ENCODE peak calls at places on chromosomes 13 and 19, in five cellular contexts. F is NCI-H1092, O is AML-193, S is cerebellum, V is T follicular helper cell. N is an unnamed sample.
A peak's percentile ranks its signal among the peaks of the same experiment; 100 is the strongest.

GRCh38 chr13:107223867-107224266 is 655.9 kb upstream of the ARGLU1 start:
- DNase-seq in F (no peak), O (no peak), S (no peak), V (no peak), N (no peak)

GRCh38 chr19:7985481-7985911 is 19.9 kb downstream of the ELAVL1 start:
- DNase-seq in F (no peak), O (no peak), S (no peak), V (no peak), N (no peak)

GRCh38 chr19:41548954-41549688 is 26.8 kb upstream of the CEACAM21 start:
- DNase-seq in F (no peak), O (peak; percentile 83), S (no peak), V (peak; percentile 71), N (no peak)

GRCh38 chr19:2540646-2541454 is 64.9 kb downstream of the GADD45B start:
- DNase-seq in F (no peak), O (no peak), S (no peak), V (no peak), N (peak; percentile 62)

GRCh38 chr19:51742736-51743288 is 8.9 kb downstream of the FPR1 start:
- DNase-seq in F (no peak), O (no peak), S (no peak), V (no peak), N (no peak)

GRCh38 chr19:58182577-58182988 is 278 bp upstream of the ZNF274 start:
- DNase-seq in F (no peak), O (peak; percentile 60), S (peak; percentile 99), V (peak; percentile 81), N (no peak)

GRCh38 chr13:45331981-45332830 is 8.8 kb downstream of the TPT1 start:
- DNase-seq in F (no peak), O (peak; percentile 76), S (no peak), V (no peak), N (no peak)

GRCh38 chr19:48735031-48735615 is 5.3 kb downstream of the RASIP1 start:
- DNase-seq in F (no peak), O (no peak), S (no peak), V (no peak), N (peak; percentile 88)

GRCh38 chr13:41955605-41956004 is 5.3 kb downstream of the VWA8 start:
- DNase-seq in F (no peak), O (peak; percentile 20), S (no peak), V (no peak), N (no peak)

GRCh38 chr13:60759499-60759898 is 362.5 kb downstream of the TDRD3 start:
- DNase-seq in F (no peak), O (no peak), S (no peak), V (no peak), N (no peak)

GRCh38 chr19:33134571-33135041 is 2.7 kb downstream of the WDR88 start:
- DNase-seq in F (no peak), O (no peak), S (no peak), V (peak; percentile 2), N (no peak)

GRCh38 chr13:73767191-73767741 is 366.9 kb downstream of the KLF12 start:
- DNase-seq in F (peak; percentile 61), O (no peak), S (no peak), V (no peak), N (no peak)

GRCh38 chr13:51623473-51623872 is 39.2 kb downstream of the WDFY2 start:
- DNase-seq in F (no peak), O (no peak), S (no peak), V (no peak), N (no peak)

GRCh38 chr19:30358821-30359580 is 13.2 kb upstream of the ZNF536 start:
- DNase-seq in F (no peak), O (no peak), S (no peak), V (no peak), N (no peak)

GRCh38 chr19:12766051-12766521 is 9.3 kb downstream of the HOOK2 start:
- DNase-seq in F (no peak), O (peak; percentile 75), S (peak; percentile 80), V (no peak), N (peak; percentile 86)

GRCh38 chr13:100666124-100666523 is 8.5 kb downstream of the TMTC4 start:
- DNase-seq in F (peak; percentile 81), O (no peak), S (no peak), V (no peak), N (no peak)

GRCh38 chr19:4516939-4517300 is 1.4 kb downstream of the PLIN4 start:
- DNase-seq in F (no peak), O (no peak), S (no peak), V (no peak), N (no peak)

GRCh38 chr13:59447846-59448620 is 715.7 kb downstream of the DIAPH3 start:
- DNase-seq in F (no peak), O (no peak), S (no peak), V (no peak), N (no peak)

GRCh38 chr13:112078879-112079526 is 12.1 kb downstream of the SOX1 start:
- DNase-seq in F (peak; percentile 25), O (no peak), S (no peak), V (no peak), N (no peak)

GRCh38 chr13:19052180-19052579 is 129.4 kb downstream of the TUBA3C start:
- DNase-seq in F (no peak), O (no peak), S (no peak), V (no peak), N (no peak)

GRCh38 chr13:50909605-50910482 is at the start of gene RNASEH2B:
- DNase-seq in F (peak; percentile 61), O (peak; percentile 77), S (peak; percentile 66), V (peak; percentile 50), N (peak; percentile 69)

GRCh38 chr19:623974-624373 is 9.4 kb downstream of the POLRMT start:
- DNase-seq in F (no peak), O (no peak), S (no peak), V (no peak), N (no peak)

GRCh38 chr19:38003427-38004099 is 96.6 kb downstream of the SIPA1L3 start:
- DNase-seq in F (peak; percentile 86), O (peak; percentile 12), S (peak; percentile 14), V (no peak), N (peak; percentile 76)

GRCh38 chr19:6374711-6375410 is 872 bp downstream of the PSPN start:
- DNase-seq in F (no peak), O (no peak), S (no peak), V (no peak), N (no peak)

GRCh38 chr13:43905435-43906031 is 25.8 kb downstream of the LACC1 start:
- DNase-seq in F (peak; percentile 40), O (peak; percentile 83), S (peak; percentile 50), V (peak; percentile 12), N (no peak)

GRCh38 chr19:1843646-1844394 is 4.5 kb downstream of the REXO1 start:
- DNase-seq in F (no peak), O (no peak), S (no peak), V (no peak), N (peak; percentile 71)

GRCh38 chr19:12139309-12139708 is 841 bp downstream of the ZNF20 start:
- DNase-seq in F (no peak), O (no peak), S (no peak), V (no peak), N (no peak)

GRCh38 chr13:110627351-110627750 is 12.0 kb downstream of the NAXD start:
- DNase-seq in F (no peak), O (no peak), S (no peak), V (no peak), N (no peak)

GRCh38 chr19:703651-704446 is 4.9 kb upstream of the PALM start:
- DNase-seq in F (no peak), O (peak; percentile 91), S (no peak), V (peak; percentile 64), N (peak; percentile 78)

GRCh38 chr19:29752450-29753025 is 37.5 kb upstream of the C19orf12 start:
- DNase-seq in F (no peak), O (no peak), S (no peak), V (no peak), N (no peak)

GRCh38 chr13:94559201-94559795 is 36.7 kb downstream of the TGDS start:
- DNase-seq in F (no peak), O (no peak), S (no peak), V (no peak), N (no peak)

GRCh38 chr19:58203814-58204475 is 21.1 kb downstream of the ZNF274 start:
- DNase-seq in F (no peak), O (no peak), S (no peak), V (no peak), N (peak; percentile 21)

GRCh38 chr13:50320297-50320862 is 305.1 kb downstream of the KCNRG start:
- DNase-seq in F (no peak), O (no peak), S (no peak), V (no peak), N (no peak)

GRCh38 chr19:10180459-10180858 is 14.3 kb downstream of the DNMT1 start:
- DNase-seq in F (no peak), O (no peak), S (no peak), V (no peak), N (no peak)

GRCh38 chr19:30691767-30692516 is 319.8 kb downstream of the ZNF536 start:
- DNase-seq in F (no peak), O (no peak), S (peak; percentile 83), V (no peak), N (no peak)

GRCh38 chr13:114166381-114167131 is 12.5 kb upstream of the CFAP97D2 start:
- DNase-seq in F (peak; percentile 37), O (no peak), S (peak; percentile 59), V (no peak), N (no peak)

GRCh38 chr19:35718345-35719041 is 690 bp downstream of the KMT2B start:
- DNase-seq in F (no peak), O (no peak), S (no peak), V (no peak), N (peak; percentile 56)

GRCh38 chr13:109867766-109868165 is 81.4 kb upstream of the IRS2 start:
- DNase-seq in F (no peak), O (no peak), S (no peak), V (no peak), N (no peak)

N was measured in glutamatergic neuron.